ENCODE peak calls at places on chromosomes 1 and 21, in ten cellular contexts. L is lower lobe of right lung, D is heart right ventricle, O is colonic mucosa, Z is stomach, B is heart left ventricle, F is GM23338, I is fibroblast of lung, N is cardiac fibroblast, R is coronary artery. E is an unnamed sample.

GRCh38 chr1:156146006-156146748 is 7.2 kb upstream of the SEMA4A start:
- DNase-seq in R (no peak), D (peak; percentile 81), B (peak; percentile 82), I (peak; percentile 92), Z (peak; percentile 67), F (peak; percentile 77), L (peak; percentile 84), N (peak; percentile 95), O (no peak), E (peak; percentile 94)

GRCh38 chr1:193325042-193325441 is 138.6 kb upstream of the B3GALT2 start:
- DNase-seq in Z (no peak), F (no peak), I (no peak), N (peak; percentile 42), L (no peak), O (no peak), R (no peak), D (no peak), B (no peak), E (no peak)

GRCh38 chr1:42211224-42211623 is 46.7 kb upstream of the GUCA2A start:
- DNase-seq in B (no peak), D (no peak), O (no peak), Z (no peak), R (no peak), I (peak; percentile 5), F (no peak), L (no peak), N (peak; percentile 65), E (peak; percentile 73)

GRCh38 chr1:76759950-76760349 is 107.3 kb upstream of the ST6GALNAC5 start:
- DNase-seq in O (no peak), I (peak; percentile 61), B (no peak), D (no peak), F (no peak), Z (no peak), L (peak; percentile 62), R (no peak), N (peak; percentile 16), E (peak; percentile 16)

GRCh38 chr1:192826791-192827477 is 18.1 kb downstream of the RGS2 start:
- DNase-seq in N (peak; percentile 69), F (no peak), L (no peak), I (no peak), B (no peak), D (no peak), Z (no peak), R (no peak), O (no peak), E (no peak)

GRCh38 chr1:161549652-161550051 is at the start of gene FCGR3A:
- DNase-seq in L (no peak), B (no peak), D (no peak), N (no peak), O (no peak), R (no peak), I (no peak), Z (no peak), F (no peak), E (no peak)

GRCh38 chr1:238401138-238401537 is 510.4 kb upstream of the ZP4 start:
- DNase-seq in B (no peak), R (no peak), N (no peak), Z (no peak), O (no peak), L (no peak), F (no peak), I (no peak), D (no peak), E (no peak)

GRCh38 chr1:17120962-17121837 is 1.9 kb upstream of the PADI2 start:
- DNase-seq in O (no peak), R (no peak), I (peak; percentile 33), Z (peak; percentile 64), L (no peak), D (no peak), F (peak; percentile 40), N (peak; percentile 34), B (no peak), E (peak; percentile 29)

GRCh38 chr1:214473392-214473791 is 78.0 kb downstream of the PTPN14 start:
- DNase-seq in L (no peak), R (no peak), F (peak; percentile 45), I (peak; percentile 81), Z (no peak), N (peak; percentile 79), B (no peak), D (no peak), O (no peak), E (peak; percentile 62)

GRCh38 chr21:33815153-33815707 is 100.4 kb downstream of the ATP5PO start:
- DNase-seq in L (no peak), Z (no peak), R (no peak), B (no peak), D (peak; percentile 18), N (no peak), F (no peak), I (no peak), O (peak; percentile 27), E (no peak)

GRCh38 chr1:108610073-108610472 is 50.2 kb downstream of the EEIG2 start:
- DNase-seq in L (no peak), Z (no peak), N (no peak), B (no peak), R (no peak), O (no peak), F (no peak), I (no peak), D (peak; percentile 15), E (no peak)

GRCh38 chr1:8464987-8465386 is 147.1 kb downstream of the SLC45A1 start:
- DNase-seq in I (peak; percentile 83), D (no peak), Z (no peak), R (no peak), F (no peak), L (no peak), O (no peak), N (peak; percentile 17), B (no peak), E (peak; percentile 34)

GRCh38 chr1:177219458-177220390 is 49.0 kb downstream of the BRINP2 start:
- DNase-seq in O (no peak), N (peak; percentile 8), Z (no peak), I (peak; percentile 53), L (no peak), R (no peak), B (no peak), F (no peak), D (no peak), E (no peak)

GRCh38 chr1:77031101-77031662 is 163.9 kb downstream of the ST6GALNAC5 start:
- DNase-seq in R (no peak), L (no peak), O (no peak), D (no peak), B (no peak), F (no peak), N (peak; percentile 68), Z (no peak), I (peak; percentile 76), E (peak; percentile 86)

DNA sequence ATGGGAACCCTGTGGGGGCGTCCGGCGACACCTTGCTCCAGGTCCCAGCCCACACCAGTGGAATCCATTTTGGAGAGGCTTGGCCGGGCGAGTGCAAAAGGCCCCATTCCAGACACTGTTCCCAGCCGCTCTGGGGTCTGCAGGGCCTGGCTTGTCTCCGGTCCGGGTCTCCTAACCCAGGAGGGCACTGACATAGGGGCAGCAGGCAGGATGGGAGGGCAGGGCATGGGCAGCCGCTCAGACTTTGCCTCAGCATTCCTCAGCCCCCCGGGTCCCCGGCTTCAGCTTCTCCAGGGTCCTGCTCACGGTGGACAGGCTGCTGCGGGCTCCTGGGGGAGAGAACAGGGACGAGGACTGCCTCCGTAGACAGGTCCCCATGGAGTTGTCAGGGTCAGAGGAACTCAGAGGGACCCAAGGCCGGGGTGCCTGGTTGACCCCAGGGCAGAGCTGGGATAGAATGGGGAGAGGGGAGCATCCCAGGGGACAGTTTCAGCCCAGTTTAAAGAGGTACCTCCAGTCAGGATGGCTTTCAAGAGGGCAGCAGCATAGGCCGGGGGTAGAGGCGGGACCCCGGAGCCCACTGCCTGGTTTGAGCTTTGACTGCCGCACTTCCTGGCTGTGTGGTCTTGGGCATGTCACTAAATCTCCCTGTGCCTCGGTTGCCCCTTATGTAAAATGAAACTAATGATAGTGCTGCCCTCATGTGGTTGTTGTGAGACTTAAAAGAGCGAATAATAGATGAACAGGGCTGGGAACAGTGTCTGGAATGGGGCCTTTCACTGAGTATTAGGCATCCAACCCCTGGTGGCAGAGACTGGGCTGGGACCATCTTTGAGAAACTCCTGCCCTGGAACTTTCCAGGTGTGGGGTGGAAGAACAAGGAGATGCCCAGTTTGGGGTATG is 3.7 kb downstream of the KNCN start:
- DNase-seq in L (no peak), I (peak; percentile 60), F (peak; percentile 87), D (no peak), Z (no peak), R (no peak), N (peak; percentile 74), B (peak; percentile 48), O (no peak), E (peak; percentile 67)
- TF ChIP-seq CTCF in L (peak; percentile 34), I (peak; percentile 55), F (peak; percentile 75), D (no peak), Z (no peak), R (peak; percentile 24), N (peak; percentile 47), B (peak; percentile 51), O (peak; percentile 22), E (peak; percentile 41)

GRCh38 chr1:39269791-39270342 is 65.4 kb downstream of the MACF1 start:
- DNase-seq in L (no peak), I (peak; percentile 82), Z (no peak), R (no peak), N (peak; percentile 77), O (no peak), B (no peak), F (no peak), D (no peak), E (peak; percentile 87)
- H3K4me3 ChIP-seq in L (no peak overlapping the region), I (no peak overlapping the region), Z (peak overlapping the region; percentile 0), R (peak overlapping the region; percentile 60), N (no peak overlapping the region), O (no peak overlapping the region), B (no peak overlapping the region), F (no peak overlapping the region), D (no peak overlapping the region), E (peak overlapping the region; percentile 20)

GRCh38 chr1:93608188-93609109 is 73.2 kb downstream of the BCAR3 start:
- DNase-seq in R (no peak), N (no peak), D (peak; percentile 77), F (no peak), I (peak; percentile 46), L (no peak), B (no peak), O (no peak), Z (no peak), E (peak; percentile 81)
- TF ChIP-seq CTCF in R (no peak), N (no peak), D (no peak), F (no peak), I (no peak), L (no peak), B (peak; percentile 7), O (no peak), Z (no peak), E (no peak)

DNA sequence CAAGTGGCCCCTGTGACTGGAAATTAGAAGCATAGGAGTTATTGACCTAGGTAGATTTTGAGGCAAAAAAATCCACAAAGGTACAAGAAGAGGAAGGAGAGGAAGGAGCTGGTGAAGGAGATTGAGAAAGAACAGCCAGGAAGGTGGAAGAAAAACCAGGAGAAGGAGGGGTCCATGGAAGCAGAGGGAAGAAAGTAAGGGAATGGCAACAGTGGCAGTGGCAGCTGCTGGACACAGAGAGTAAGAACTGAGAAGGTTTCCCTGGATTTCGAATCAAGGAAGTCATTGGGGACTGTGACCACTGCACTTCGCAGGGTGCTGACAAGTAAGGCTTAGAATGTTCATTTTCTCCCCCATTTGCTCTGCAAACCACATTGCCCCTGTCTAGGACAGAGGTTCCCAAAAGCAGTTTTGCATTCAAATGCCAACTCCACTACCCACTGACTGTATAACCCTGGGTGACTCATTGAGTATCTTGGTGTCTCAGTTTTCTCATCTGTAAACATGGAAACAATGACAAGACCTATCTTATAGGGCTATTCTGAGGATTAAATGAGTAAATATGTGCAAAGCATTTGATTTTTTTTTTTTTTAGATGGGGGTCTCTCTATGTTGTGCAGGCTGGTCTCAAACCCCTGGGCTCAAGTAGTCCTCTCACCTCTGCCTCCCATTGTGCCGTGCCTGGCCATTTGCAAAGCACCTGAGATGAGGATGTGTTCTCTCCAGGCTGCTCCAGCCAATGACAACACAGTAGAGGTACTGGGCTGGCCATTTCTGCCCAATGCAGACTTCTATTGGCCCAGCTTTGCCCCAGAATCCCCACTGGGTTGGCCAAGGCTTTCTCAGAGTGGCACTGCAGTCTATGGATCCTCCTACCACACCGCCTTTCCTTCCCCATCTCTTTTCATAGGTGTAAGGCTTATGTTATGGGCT is 9.3 kb upstream of the CAPN2 start:
- DNase-seq in R (no peak), L (no peak), D (no peak), Z (no peak), O (no peak), I (peak; percentile 45), B (no peak), N (peak; percentile 78), F (no peak), E (peak; percentile 80)
- H3K4me3 ChIP-seq in R (no peak overlapping the region), L (no peak overlapping the region), D (no peak overlapping the region), Z (no peak overlapping the region), O (no peak overlapping the region), I (no peak overlapping the region), B (no peak overlapping the region), N (no peak overlapping the region), F (no peak overlapping the region), E (peak overlapping the region; percentile 3)